ENCODE peak calls at places on chromosomes 4 and X, in ten cellular contexts. U, F, X, J, Z, Y, S, T, L and K are unnamed samples.

GRCh38 chr4:1509366-1509765 is 103.1 kb upstream of the NKX1-1 start:
- DNase-seq in Z (peak; percentile 58), S (peak; percentile 35), U (no peak), T (no peak), J (no peak), Y (no peak), X (no peak), L (no peak), F (peak; percentile 51), K (no peak)

GRCh38 chr4:33649015-33649414 is 2595.3 kb downstream of the ARAP2 start:
- DNase-seq in Z (no peak), L (no peak), S (no peak), F (no peak), T (peak; percentile 58), X (no peak), J (peak; percentile 54), Y (peak; percentile 1), U (peak; percentile 73), K (no peak)

GRCh38 chr4:61204353-61204752 is 4.2 kb downstream of the ADGRL3 start:
- DNase-seq in Z (no peak), L (no peak), T (no peak), S (no peak), Y (peak; percentile 70), J (no peak), U (peak; percentile 86), F (no peak), X (no peak), K (no peak)

GRCh38 chr4:176660561-176660960 is 132.2 kb downstream of the VEGFC start:
- DNase-seq in J (no peak), F (no peak), L (no peak), X (no peak), Z (no peak), Y (no peak), U (peak; percentile 28), T (no peak), S (no peak), K (no peak)

GRCh38 chr4:105895609-105896460 is 564 bp downstream of the NPNT start:
- DNase-seq in X (no peak), F (peak; percentile 82), Z (peak; percentile 77), Y (peak; percentile 2), S (peak; percentile 67), U (peak; percentile 14), J (no peak), T (no peak), L (no peak), K (no peak)

GRCh38 chr4:5292091-5292490 is 240.8 kb downstream of the STK32B start:
- DNase-seq in S (no peak), T (no peak), X (no peak), U (no peak), F (no peak), Y (no peak), J (no peak), Z (no peak), L (no peak), K (no peak)

GRCh38 chrX:145848451-145848850 is 30.8 kb downstream of the SLITRK2 start:
- DNase-seq in F (no peak), L (no peak), Y (no peak), X (no peak), T (no peak), U (no peak), J (no peak), S (no peak), Z (no peak), K (no peak)

GRCh38 chr4:146243141-146243882 is 29.0 kb downstream of the REELD1 start:
- DNase-seq in J (no peak), L (peak; percentile 72), F (peak; percentile 76), Z (no peak), S (peak; percentile 61), U (peak; percentile 38), T (no peak), Y (peak; percentile 17), X (no peak), K (no peak)

GRCh38 chr4:54228064-54228527 is 997 bp upstream of the PDGFRA start:
- DNase-seq in F (peak; percentile 80), J (peak; percentile 83), T (peak; percentile 82), L (peak; percentile 60), Y (peak; percentile 57), U (peak; percentile 89), S (peak; percentile 62), X (peak; percentile 32), Z (peak; percentile 88), K (no peak)

GRCh38 chr4:171266666-171267065 is 546.5 kb upstream of the GALNTL6 start:
- DNase-seq in L (no peak), S (no peak), F (no peak), U (no peak), X (no peak), J (no peak), Y (no peak), Z (no peak), T (no peak), K (no peak)

GRCh38 chr4:119124314-119124713 is 11.3 kb upstream of the MYOZ2 start:
- DNase-seq in Y (peak; percentile 80), T (peak; percentile 49), X (no peak), L (no peak), S (no peak), U (no peak), J (peak; percentile 77), Z (no peak), F (no peak), K (no peak)

GRCh38 chrX:30935985-30936384 is 46.9 kb upstream of the TAB3 start:
- DNase-seq in Z (no peak), L (peak; percentile 20), S (no peak), F (no peak), Y (no peak), T (peak; percentile 4), J (peak; percentile 16), U (peak; percentile 15), X (no peak), K (no peak)

GRCh38 chr4:185839204-185839712 is 27.3 kb upstream of the SORBS2 start:
- DNase-seq in X (peak; percentile 48), U (peak; percentile 99), S (no peak), F (no peak), Z (peak; percentile 75), J (peak; percentile 94), L (no peak), T (peak; percentile 95), Y (peak; percentile 97), K (no peak)

DNA sequence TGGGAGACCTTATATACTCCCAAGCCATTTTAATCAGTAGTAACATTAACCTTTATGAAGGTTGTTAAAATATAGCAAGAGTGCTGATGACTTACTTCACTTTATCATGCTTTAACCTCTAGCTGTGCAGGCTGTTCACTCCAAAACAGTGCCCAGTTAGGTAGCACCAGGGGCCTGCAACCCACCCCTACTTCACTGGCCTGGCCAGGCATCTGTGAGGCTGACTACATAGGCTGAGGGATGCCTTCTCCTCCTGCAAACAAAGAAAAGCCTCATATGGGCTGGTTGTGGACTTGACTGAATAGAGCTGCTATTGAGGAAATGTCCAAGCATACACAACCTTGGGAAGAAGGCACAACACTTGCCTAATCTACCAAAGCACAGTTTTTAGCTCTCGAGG is 172.8 kb downstream of the SHROOM3 start:
- DNase-seq in U (no peak), Z (no peak), S (no peak), L (no peak), X (no peak), T (no peak), Y (no peak), J (no peak), F (no peak), K (no peak)
- H3K4me3 ChIP-seq in U (no peak overlapping the region), Z (no peak overlapping the region), S (no peak overlapping the region), L (no peak overlapping the region), X (no peak overlapping the region), T (no peak overlapping the region), Y (no peak overlapping the region), J (no peak overlapping the region), F (no peak overlapping the region), K (no peak overlapping the region)

GRCh38 chr4:153143527-153144348 is 60.5 kb upstream of the TRIM2 start:
- DNase-seq in X (no peak), Z (no peak), Y (peak; percentile 74), F (no peak), T (peak; percentile 80), J (peak; percentile 56), S (no peak), L (peak; percentile 29), U (peak; percentile 17), K (no peak)
- H3K4me3 ChIP-seq in X (no peak overlapping the region), Z (no peak overlapping the region), Y (no peak overlapping the region), F (no peak overlapping the region), T (no peak overlapping the region), J (no peak overlapping the region), S (no peak overlapping the region), L (no peak overlapping the region), U (no peak overlapping the region), K (no peak overlapping the region)

GRCh38 chrX:626745-627509 is 3.7 kb upstream of the SHOX start:
- DNase-seq in Z (no peak), T (no peak), S (no peak), J (no peak), X (no peak), F (no peak), L (no peak), Y (no peak), U (peak; percentile 8), K (no peak)

GRCh38 chrX:625137-625691 is 5.4 kb upstream of the SHOX start:
- DNase-seq in T (no peak), Z (no peak), U (no peak), J (peak; percentile 42), Y (no peak), F (no peak), L (no peak), X (no peak), S (no peak), K (no peak)

GRCh38 chrX:623268-623598 is 7.4 kb upstream of the SHOX start:
- DNase-seq in J (no peak), Y (no peak), F (no peak), X (no peak), L (no peak), Z (no peak), U (no peak), T (no peak), S (no peak), K (no peak)

GRCh38 chrX:622104-622503 is 8.5 kb upstream of the SHOX start:
- DNase-seq in L (no peak), Y (no peak), J (no peak), S (no peak), F (no peak), T (no peak), U (no peak), Z (no peak), X (no peak), K (no peak)

DNA sequence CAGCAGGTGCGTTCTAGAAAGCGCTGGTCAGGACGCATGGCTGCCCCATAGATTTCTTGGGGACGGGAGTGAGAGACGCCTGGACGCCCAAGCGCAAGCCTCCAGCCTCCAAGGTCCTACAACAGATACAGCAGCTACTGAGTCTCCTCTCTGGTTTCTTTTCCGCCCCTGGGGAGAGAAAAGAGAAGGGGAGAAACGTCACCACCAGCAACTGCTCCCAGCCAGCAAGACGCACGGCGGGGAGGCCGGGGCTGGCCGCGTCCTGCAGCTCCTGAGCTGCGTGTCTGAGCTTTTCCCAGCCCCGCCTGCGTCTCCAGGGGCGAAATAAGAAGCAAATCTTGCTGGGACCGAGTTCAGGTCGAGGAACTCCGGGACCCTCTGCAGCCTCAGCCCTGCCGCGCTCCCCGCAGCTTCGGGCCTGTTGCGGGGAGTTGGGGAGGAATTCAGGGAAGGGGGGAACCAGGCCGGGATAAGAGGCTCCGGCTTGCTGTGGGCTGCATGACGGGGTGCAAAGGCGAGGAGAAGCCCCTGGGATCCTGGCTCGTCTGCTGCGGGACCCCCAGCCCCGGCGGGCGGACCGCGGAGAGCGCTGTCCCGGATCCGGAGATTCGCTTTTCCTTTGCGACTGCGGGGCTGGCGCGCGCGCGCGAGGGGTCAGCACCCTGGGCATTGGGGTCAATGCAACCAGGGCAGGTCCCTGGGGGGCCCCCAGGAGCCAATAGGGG is 6.8 kb upstream of the SHOX start:
- DNase-seq in J (peak; percentile 25), S (no peak), Y (no peak), X (no peak), U (peak; percentile 44), L (no peak), F (no peak), Z (no peak), T (peak; percentile 3), K (no peak)
- H3K4me3 ChIP-seq in J (peak overlapping the region; percentile 12), S (no peak overlapping the region), Y (no peak overlapping the region), X (no peak overlapping the region), U (no peak overlapping the region), L (no peak overlapping the region), F (no peak overlapping the region), Z (peak overlapping the region; percentile 19), T (no peak overlapping the region), K (no peak overlapping the region)

GRCh38 chr4:73499996-73500765 is 18.6 kb downstream of the AFM start:
- DNase-seq in J (peak; percentile 5), T (peak; percentile 53), Z (no peak), S (no peak), F (no peak), Y (no peak), X (no peak), U (peak; percentile 27), L (no peak), K (no peak)
- H3K4me3 ChIP-seq in J (no peak overlapping the region), T (peak overlapping the region; percentile 20), Z (no peak overlapping the region), S (no peak overlapping the region), F (no peak overlapping the region), Y (no peak overlapping the region), X (peak overlapping the region; percentile 11), U (no peak overlapping the region), L (no peak overlapping the region), K (no peak overlapping the region)